ENCODE peak calls at places on chromosomes 12 and 14, in seven cellular contexts. One of them, this sample, is unnamed.
A peak's percentile ranks its signal among the peaks of the same experiment; 100 is the strongest.

GRCh38 chr12:119772431-119772830 is 104.5 kb downstream of the PRKAB1 start:
- DNase-seq in stimulated activated CD8-positive, alpha-beta memory T cell treated with anti-CD3 and anti-CD28 coated beads, Interleukin-15, amount 100 ng/mL, for 4 hours: no peak
- DNase-seq in HTR-8/SVneo: peak; percentile 40
- DNase-seq in MM.1S: no peak
- DNase-seq in coronary artery: no peak
- DNase-seq in Right ventricle myocardium superior: no peak
- DNase-seq in BE2C: no peak
- DNase-seq in this sample: no peak

GRCh38 chr12:46384451-46385301 is 12.1 kb upstream of the SLC38A2 start:
- DNase-seq in stimulated activated CD8-positive, alpha-beta memory T cell treated with anti-CD3 and anti-CD28 coated beads, Interleukin-15, amount 100 ng/mL, for 4 hours: no peak
- DNase-seq in HTR-8/SVneo: no peak
- DNase-seq in MM.1S: no peak
- DNase-seq in coronary artery: no peak
- DNase-seq in Right ventricle myocardium superior: no peak
- DNase-seq in BE2C: no peak
- DNase-seq in this sample: no peak

GRCh38 chr12:71135812-71136176 is 22.0 kb downstream of the TSPAN8 start:
- DNase-seq in stimulated activated CD8-positive, alpha-beta memory T cell treated with anti-CD3 and anti-CD28 coated beads, Interleukin-15, amount 100 ng/mL, for 4 hours: no peak
- DNase-seq in HTR-8/SVneo: no peak
- DNase-seq in MM.1S: no peak
- DNase-seq in coronary artery: no peak
- DNase-seq in Right ventricle myocardium superior: no peak
- DNase-seq in BE2C: no peak
- DNase-seq in this sample: no peak

GRCh38 chr12:38053655-38054464 is 262.7 kb upstream of the ALG10B start:
- DNase-seq in stimulated activated CD8-positive, alpha-beta memory T cell treated with anti-CD3 and anti-CD28 coated beads, Interleukin-15, amount 100 ng/mL, for 4 hours: no peak
- DNase-seq in HTR-8/SVneo: no peak
- DNase-seq in MM.1S: peak; percentile 73
- DNase-seq in coronary artery: no peak
- DNase-seq in Right ventricle myocardium superior: no peak
- DNase-seq in BE2C: peak; percentile 85
- DNase-seq in this sample: no peak

GRCh38 chr12:111842556-111843396 is 748 bp downstream of the MAPKAPK5 start:
- DNase-seq in stimulated activated CD8-positive, alpha-beta memory T cell treated with anti-CD3 and anti-CD28 coated beads, Interleukin-15, amount 100 ng/mL, for 4 hours: no peak
- DNase-seq in HTR-8/SVneo: peak; percentile 17
- DNase-seq in MM.1S: peak; percentile 6
- DNase-seq in coronary artery: no peak
- DNase-seq in Right ventricle myocardium superior: no peak
- DNase-seq in BE2C: peak; percentile 13
- DNase-seq in this sample: peak; percentile 30

GRCh38 chr12:46553266-46553665 is 180.7 kb upstream of the SLC38A2 start:
- DNase-seq in stimulated activated CD8-positive, alpha-beta memory T cell treated with anti-CD3 and anti-CD28 coated beads, Interleukin-15, amount 100 ng/mL, for 4 hours: no peak
- DNase-seq in HTR-8/SVneo: no peak
- DNase-seq in MM.1S: no peak
- DNase-seq in coronary artery: no peak
- DNase-seq in Right ventricle myocardium superior: no peak
- DNase-seq in BE2C: no peak
- DNase-seq in this sample: no peak

GRCh38 chr12:114447799-114448617 is 42.1 kb upstream of the TBX5 start:
- DNase-seq in stimulated activated CD8-positive, alpha-beta memory T cell treated with anti-CD3 and anti-CD28 coated beads, Interleukin-15, amount 100 ng/mL, for 4 hours: no peak
- DNase-seq in HTR-8/SVneo: no peak
- DNase-seq in MM.1S: no peak
- DNase-seq in coronary artery: no peak
- DNase-seq in Right ventricle myocardium superior: no peak
- DNase-seq in BE2C: no peak
- DNase-seq in this sample: no peak

GRCh38 chr12:13289644-13290285 is 93.2 kb downstream of the EMP1 start:
- DNase-seq in stimulated activated CD8-positive, alpha-beta memory T cell treated with anti-CD3 and anti-CD28 coated beads, Interleukin-15, amount 100 ng/mL, for 4 hours: no peak
- DNase-seq in HTR-8/SVneo: no peak
- DNase-seq in MM.1S: no peak
- DNase-seq in coronary artery: no peak
- DNase-seq in Right ventricle myocardium superior: peak; percentile 49
- DNase-seq in BE2C: no peak
- DNase-seq in this sample: no peak

GRCh38 chr12:127240249-127240929 is 1026.6 kb upstream of the TMEM132C start:
- DNase-seq in stimulated activated CD8-positive, alpha-beta memory T cell treated with anti-CD3 and anti-CD28 coated beads, Interleukin-15, amount 100 ng/mL, for 4 hours: no peak
- DNase-seq in HTR-8/SVneo: no peak
- DNase-seq in MM.1S: no peak
- DNase-seq in coronary artery: no peak
- DNase-seq in Right ventricle myocardium superior: no peak
- DNase-seq in BE2C: no peak
- DNase-seq in this sample: no peak

GRCh38 chr14:99333214-99333613 is 61.2 kb upstream of the BCL11B start:
- DNase-seq in stimulated activated CD8-positive, alpha-beta memory T cell treated with anti-CD3 and anti-CD28 coated beads, Interleukin-15, amount 100 ng/mL, for 4 hours: no peak
- DNase-seq in HTR-8/SVneo: no peak
- DNase-seq in MM.1S: no peak
- DNase-seq in coronary artery: no peak
- DNase-seq in Right ventricle myocardium superior: no peak
- DNase-seq in BE2C: no peak
- DNase-seq in this sample: no peak

GRCh38 chr14:90658541-90658967 is 157.7 kb downstream of the TTC7B start:
- DNase-seq in stimulated activated CD8-positive, alpha-beta memory T cell treated with anti-CD3 and anti-CD28 coated beads, Interleukin-15, amount 100 ng/mL, for 4 hours: no peak
- DNase-seq in HTR-8/SVneo: no peak
- DNase-seq in MM.1S: no peak
- DNase-seq in coronary artery: no peak
- DNase-seq in Right ventricle myocardium superior: no peak
- DNase-seq in BE2C: no peak
- DNase-seq in this sample: peak; percentile 16

GRCh38 chr14:58584383-58584782 is 53.4 kb upstream of the DACT1 start:
- DNase-seq in stimulated activated CD8-positive, alpha-beta memory T cell treated with anti-CD3 and anti-CD28 coated beads, Interleukin-15, amount 100 ng/mL, for 4 hours: no peak
- DNase-seq in HTR-8/SVneo: no peak
- DNase-seq in MM.1S: no peak
- DNase-seq in coronary artery: no peak
- DNase-seq in Right ventricle myocardium superior: no peak
- DNase-seq in BE2C: no peak
- DNase-seq in this sample: no peak

GRCh38 chr14:71372411-71372838 is 465.2 kb downstream of the PCNX1 start:
- DNase-seq in stimulated activated CD8-positive, alpha-beta memory T cell treated with anti-CD3 and anti-CD28 coated beads, Interleukin-15, amount 100 ng/mL, for 4 hours: no peak
- DNase-seq in HTR-8/SVneo: peak; percentile 93
- DNase-seq in MM.1S: no peak
- DNase-seq in coronary artery: no peak
- DNase-seq in Right ventricle myocardium superior: no peak
- DNase-seq in BE2C: no peak
- DNase-seq in this sample: no peak

GRCh38 chr12:2633825-2634200 is 161.0 kb upstream of the FKBP4 start:
- DNase-seq in stimulated activated CD8-positive, alpha-beta memory T cell treated with anti-CD3 and anti-CD28 coated beads, Interleukin-15, amount 100 ng/mL, for 4 hours: no peak
- DNase-seq in HTR-8/SVneo: no peak
- DNase-seq in MM.1S: no peak
- DNase-seq in coronary artery: no peak
- DNase-seq in Right ventricle myocardium superior: no peak
- DNase-seq in BE2C: no peak
- DNase-seq in this sample: no peak

GRCh38 chr12:46667547-46667946 is 158.2 kb downstream of the SLC38A4 start:
- DNase-seq in stimulated activated CD8-positive, alpha-beta memory T cell treated with anti-CD3 and anti-CD28 coated beads, Interleukin-15, amount 100 ng/mL, for 4 hours: no peak
- DNase-seq in HTR-8/SVneo: no peak
- DNase-seq in MM.1S: no peak
- DNase-seq in coronary artery: no peak
- DNase-seq in Right ventricle myocardium superior: no peak
- DNase-seq in BE2C: no peak
- DNase-seq in this sample: no peak

GRCh38 chr12:54937929-54938328 is 46.6 kb downstream of the TESPA1 start:
- DNase-seq in stimulated activated CD8-positive, alpha-beta memory T cell treated with anti-CD3 and anti-CD28 coated beads, Interleukin-15, amount 100 ng/mL, for 4 hours: no peak
- DNase-seq in HTR-8/SVneo: no peak
- DNase-seq in MM.1S: no peak
- DNase-seq in coronary artery: no peak
- DNase-seq in Right ventricle myocardium superior: no peak
- DNase-seq in BE2C: no peak
- DNase-seq in this sample: no peak

GRCh38 chr14:84874436-84874835 is 655.5 kb upstream of the FLRT2 start:
- DNase-seq in stimulated activated CD8-positive, alpha-beta memory T cell treated with anti-CD3 and anti-CD28 coated beads, Interleukin-15, amount 100 ng/mL, for 4 hours: no peak
- DNase-seq in HTR-8/SVneo: no peak
- DNase-seq in MM.1S: no peak
- DNase-seq in coronary artery: no peak
- DNase-seq in Right ventricle myocardium superior: no peak
- DNase-seq in BE2C: no peak
- DNase-seq in this sample: no peak

GRCh38 chr12:79687711-79688270 is 3.0 kb downstream of the PAWR start:
- DNase-seq in stimulated activated CD8-positive, alpha-beta memory T cell treated with anti-CD3 and anti-CD28 coated beads, Interleukin-15, amount 100 ng/mL, for 4 hours: no peak
- DNase-seq in HTR-8/SVneo: no peak
- DNase-seq in MM.1S: no peak
- DNase-seq in coronary artery: no peak
- DNase-seq in Right ventricle myocardium superior: no peak
- DNase-seq in BE2C: no peak
- DNase-seq in this sample: no peak

GRCh38 chr12:75923964-75924666 is 107.5 kb downstream of the PHLDA1 start:
- DNase-seq in stimulated activated CD8-positive, alpha-beta memory T cell treated with anti-CD3 and anti-CD28 coated beads, Interleukin-15, amount 100 ng/mL, for 4 hours: no peak
- DNase-seq in HTR-8/SVneo: no peak
- DNase-seq in MM.1S: no peak
- DNase-seq in coronary artery: no peak
- DNase-seq in Right ventricle myocardium superior: no peak
- DNase-seq in BE2C: no peak
- DNase-seq in this sample: no peak

GRCh38 chr12:54286042-54286931 is 5.8 kb downstream of the HNRNPA1 start:
- DNase-seq in stimulated activated CD8-positive, alpha-beta memory T cell treated with anti-CD3 and anti-CD28 coated beads, Interleukin-15, amount 100 ng/mL, for 4 hours: no peak
- DNase-seq in HTR-8/SVneo: no peak
- DNase-seq in MM.1S: no peak
- DNase-seq in coronary artery: no peak
- DNase-seq in Right ventricle myocardium superior: no peak
- DNase-seq in BE2C: peak; percentile 43
- DNase-seq in this sample: no peak

GRCh38 chr12:113852273-113852672 is 113.9 kb downstream of the RBM19 start:
- DNase-seq in stimulated activated CD8-positive, alpha-beta memory T cell treated with anti-CD3 and anti-CD28 coated beads, Interleukin-15, amount 100 ng/mL, for 4 hours: no peak
- DNase-seq in HTR-8/SVneo: no peak
- DNase-seq in MM.1S: no peak
- DNase-seq in coronary artery: no peak
- DNase-seq in Right ventricle myocardium superior: no peak
- DNase-seq in BE2C: no peak
- DNase-seq in this sample: no peak

GRCh38 chr14:55000381-55000780 is 26.5 kb downstream of the WDHD1 start:
- DNase-seq in stimulated activated CD8-positive, alpha-beta memory T cell treated with anti-CD3 and anti-CD28 coated beads, Interleukin-15, amount 100 ng/mL, for 4 hours: no peak
- DNase-seq in HTR-8/SVneo: peak; percentile 14
- DNase-seq in MM.1S: no peak
- DNase-seq in coronary artery: no peak
- DNase-seq in Right ventricle myocardium superior: no peak
- DNase-seq in BE2C: no peak
- DNase-seq in this sample: no peak

GRCh38 chr14:82422186-82422585 is 888.5 kb upstream of the SEL1L start:
- DNase-seq in stimulated activated CD8-positive, alpha-beta memory T cell treated with anti-CD3 and anti-CD28 coated beads, Interleukin-15, amount 100 ng/mL, for 4 hours: no peak
- DNase-seq in HTR-8/SVneo: no peak
- DNase-seq in MM.1S: no peak
- DNase-seq in coronary artery: no peak
- DNase-seq in Right ventricle myocardium superior: no peak
- DNase-seq in BE2C: no peak
- DNase-seq in this sample: no peak

GRCh38 chr14:89543420-89543790 is 126.4 kb upstream of the FOXN3 start:
- DNase-seq in stimulated activated CD8-positive, alpha-beta memory T cell treated with anti-CD3 and anti-CD28 coated beads, Interleukin-15, amount 100 ng/mL, for 4 hours: no peak
- DNase-seq in HTR-8/SVneo: no peak
- DNase-seq in MM.1S: no peak
- DNase-seq in coronary artery: no peak
- DNase-seq in Right ventricle myocardium superior: no peak
- DNase-seq in BE2C: no peak
- DNase-seq in this sample: no peak

GRCh38 chr14:55449116-55449515 is 8.7 kb upstream of the TBPL2 start:
- DNase-seq in stimulated activated CD8-positive, alpha-beta memory T cell treated with anti-CD3 and anti-CD28 coated beads, Interleukin-15, amount 100 ng/mL, for 4 hours: no peak
- DNase-seq in HTR-8/SVneo: no peak
- DNase-seq in MM.1S: no peak
- DNase-seq in coronary artery: no peak
- DNase-seq in Right ventricle myocardium superior: no peak
- DNase-seq in BE2C: no peak
- DNase-seq in this sample: no peak

GRCh38 chr12:123519151-123520001 is 14.1 kb downstream of the RILPL1 start:
- DNase-seq in stimulated activated CD8-positive, alpha-beta memory T cell treated with anti-CD3 and anti-CD28 coated beads, Interleukin-15, amount 100 ng/mL, for 4 hours: no peak
- DNase-seq in HTR-8/SVneo: peak; percentile 51
- DNase-seq in MM.1S: no peak
- DNase-seq in coronary artery: peak; percentile 85
- DNase-seq in Right ventricle myocardium superior: peak; percentile 79
- DNase-seq in BE2C: no peak
- DNase-seq in this sample: no peak

GRCh38 chr12:116635487-116635886 is 76.3 kb downstream of the MAP1LC3B2 start:
- DNase-seq in stimulated activated CD8-positive, alpha-beta memory T cell treated with anti-CD3 and anti-CD28 coated beads, Interleukin-15, amount 100 ng/mL, for 4 hours: no peak
- DNase-seq in HTR-8/SVneo: no peak
- DNase-seq in MM.1S: no peak
- DNase-seq in coronary artery: no peak
- DNase-seq in Right ventricle myocardium superior: no peak
- DNase-seq in BE2C: no peak
- DNase-seq in this sample: no peak

This sample was measured in GM12865.